ENCODE peak calls at places on chromosome 20, in seven cellular contexts. N is tibial nerve, W is HepG2, F is DND-41, A is keratinocyte, X is kidney, T is mammary epithelial cell. H is an unnamed sample.

GRCh38 chr20:21514553-21515251 is 838 bp upstream of the NKX2-2 start:
- DNase-seq in N (no peak), W (no peak), F (no peak), A (no peak), X (no peak), T (no peak), H (no peak)

GRCh38 chr20:1994627-1995026 is 769 bp upstream of the PDYN start:
- DNase-seq in N (no peak), W (no peak), F (no peak), A (no peak), X (no peak), T (no peak), H (no peak)

GRCh38 chr20:46220808-46221207 is 87.5 kb downstream of the CDH22 start:
- DNase-seq in N (no peak), W (no peak), F (no peak), A (no peak), X (no peak), T (no peak), H (no peak)

GRCh38 chr20:54345301-54345724 is 130.1 kb upstream of the DOK5 start:
- DNase-seq in N (no peak), W (no peak), F (no peak), A (no peak), X (no peak), T (peak), H (no peak)

GRCh38 chr20:23585449-23585807 is 17.1 kb upstream of the CST9L start:
- DNase-seq in N (no peak), W (no peak), F (no peak), A (no peak), X (no peak), T (no peak), H (no peak)

GRCh38 chr20:16317445-16318362 is 255.5 kb downstream of the KIF16B start:
- DNase-seq in N (no peak), W (no peak), F (no peak), A (no peak), X (no peak), T (no peak), H (no peak)

GRCh38 chr20:61297491-61297890 is 45.4 kb downstream of the CDH4 start:
- DNase-seq in N (no peak), W (no peak), F (no peak), A (no peak), X (no peak), T (no peak), H (no peak)

GRCh38 chr20:21571841-21572690 is 58.2 kb upstream of the NKX2-2 start:
- DNase-seq in N (no peak), W (peak), F (peak), A (no peak), X (no peak), T (no peak), H (no peak)

GRCh38 chr20:48794360-48794759 is 33.4 kb downstream of the PREX1 start:
- DNase-seq in N (no peak), W (no peak), F (no peak), A (no peak), X (no peak), T (no peak), H (no peak)

GRCh38 chr20:48826064-48826463 is 1.7 kb downstream of the PREX1 start:
- DNase-seq in N (no peak), W (no peak), F (no peak), A (no peak), X (no peak), T (no peak), H (no peak)

GRCh38 chr20:54257090-54257816 is 49.4 kb downstream of the PFDN4 start:
- DNase-seq in N (no peak), W (no peak), F (no peak), A (peak), X (no peak), T (peak), H (no peak)

GRCh38 chr20:44517454-44517853 is 4.4 kb downstream of the SERINC3 start:
- DNase-seq in N (no peak), W (no peak), F (no peak), A (no peak), X (no peak), T (no peak), H (no peak)

GRCh38 chr20:35146299-35146921 is 726 bp downstream of the EDEM2 start:
- DNase-seq in N (no peak), W (peak), F (peak), A (no peak), X (peak), T (peak), H (peak)

GRCh38 chr20:46011631-46012482 is 3.1 kb downstream of the MMP9 start:
- DNase-seq in N (no peak), W (peak), F (peak), A (no peak), X (peak), T (no peak), H (peak)

GRCh38 chr20:17640146-17640874 is 41.7 kb downstream of the RRBP1 start:
- DNase-seq in N (no peak), W (no peak), F (no peak), A (no peak), X (peak), T (no peak), H (no peak)

GRCh38 chr20:419556-420168 is 11.6 kb downstream of the RBCK1 start:
- DNase-seq in N (no peak), W (no peak), F (no peak), A (no peak), X (no peak), T (peak), H (no peak)

GRCh38 chr20:14384411-14384810 is 47.0 kb upstream of the FLRT3 start:
- DNase-seq in N (no peak), W (no peak), F (no peak), A (no peak), X (no peak), T (no peak), H (no peak)

GRCh38 chr20:25135031-25135430 is 53.1 kb upstream of the VSX1 start:
- DNase-seq in N (no peak), W (no peak), F (no peak), A (no peak), X (no peak), T (no peak), H (no peak)

GRCh38 chr20:16459019-16459700 is 114.1 kb downstream of the KIF16B start:
- DNase-seq in N (no peak), W (no peak), F (no peak), A (no peak), X (no peak), T (peak), H (no peak)

GRCh38 chr20:7754102-7754501 is 186.2 kb downstream of the HAO1 start:
- DNase-seq in N (no peak), W (no peak), F (no peak), A (no peak), X (no peak), T (no peak), H (no peak)

GRCh38 chr20:23362392-23363256 is 642 bp downstream of the GZF1 start:
- DNase-seq in N (peak), W (peak), F (peak), A (no peak), X (no peak), T (peak), H (no peak)

GRCh38 chr20:52490715-52491430 is 299.3 kb upstream of the ZFP64 start:
- DNase-seq in N (no peak), W (no peak), F (no peak), A (peak), X (no peak), T (peak), H (no peak)

GRCh38 chr20:18743665-18744440 is 69.7 kb upstream of the SCP2D1 start:
- DNase-seq in N (no peak), W (no peak), F (no peak), A (no peak), X (no peak), T (peak), H (no peak)

GRCh38 chr20:53631909-53632662 is 38.4 kb upstream of the ZNF217 start:
- DNase-seq in N (no peak), W (no peak), F (no peak), A (no peak), X (no peak), T (no peak), H (no peak)

GRCh38 chr20:63652192-63652980 is 838 bp downstream of the STMN3 start:
- DNase-seq in N (no peak), W (peak), F (peak), A (no peak), X (peak), T (no peak), H (peak)

GRCh38 chr20:45959956-45960630 is 11.9 kb downstream of the ZNF335 start:
- DNase-seq in N (no peak), W (no peak), F (no peak), A (no peak), X (peak), T (no peak), H (no peak)

GRCh38 chr20:330233-331149 is 5.1 kb downstream of the SOX12 start:
- DNase-seq in N (no peak), W (peak), F (peak), A (peak), X (no peak), T (peak), H (peak)

GRCh38 chr20:35909796-35910195 is 44.5 kb downstream of the SCAND1 start:
- DNase-seq in N (no peak), W (no peak), F (no peak), A (no peak), X (no peak), T (no peak), H (no peak)

GRCh38 chr20:58349586-58349985 is 39.4 kb upstream of the VAPB start:
- DNase-seq in N (no peak), W (no peak), F (no peak), A (no peak), X (no peak), T (peak), H (no peak)

GRCh38 chr20:62226707-62227590 is 6.9 kb upstream of the HRH3 start:
- DNase-seq in N (no peak), W (no peak), F (no peak), A (no peak), X (no peak), T (peak), H (no peak)

GRCh38 chr20:10927936-10928860 is 254.4 kb upstream of the JAG1 start:
- DNase-seq in N (no peak), W (no peak), F (no peak), A (no peak), X (no peak), T (no peak), H (no peak)

GRCh38 chr20:8242827-8243764 is 111.0 kb downstream of the PLCB1 start:
- DNase-seq in N (no peak), W (no peak), F (no peak), A (no peak), X (no peak), T (no peak), H (no peak)

GRCh38 chr20:9490171-9490570 is 24.2 kb upstream of the LAMP5 start:
- DNase-seq in N (no peak), W (no peak), F (no peak), A (no peak), X (no peak), T (no peak), H (no peak)

GRCh38 chr20:7285918-7286556 is 518.6 kb downstream of the BMP2 start:
- DNase-seq in N (peak), W (peak), F (peak), A (peak), X (peak), T (peak), H (no peak)

GRCh38 chr20:53839423-53840176 is 230.8 kb downstream of the BCAS1 start:
- DNase-seq in N (no peak), W (no peak), F (peak), A (no peak), X (peak), T (no peak), H (peak)

GRCh38 chr20:47262365-47263013 is 94.0 kb downstream of the ZMYND8 start:
- DNase-seq in N (no peak), W (no peak), F (peak), A (no peak), X (no peak), T (no peak), H (no peak)

GRCh38 chr20:23296841-23297701 is 53.5 kb upstream of the NXT1 start:
- DNase-seq in N (no peak), W (no peak), F (no peak), A (no peak), X (no peak), T (no peak), H (no peak)

GRCh38 chr20:47677314-47678129 is 107.8 kb downstream of the SULF2 start:
- DNase-seq in N (no peak), W (peak), F (peak), A (no peak), X (peak), T (peak), H (no peak)

GRCh38 chr20:33518071-33518470 is 28.2 kb downstream of the CBFA2T2 start:
- DNase-seq in N (no peak), W (no peak), F (no peak), A (no peak), X (no peak), T (peak), H (no peak)

GRCh38 chr20:49910340-49910706 is 5.0 kb downstream of the SPATA2 start:
- DNase-seq in N (no peak), W (no peak), F (no peak), A (no peak), X (no peak), T (no peak), H (no peak)
- H3K27ac ChIP-seq in N (peak), W (peak), F (no peak), A (no peak), X (no peak), T (no peak), H (no peak)

DNA sequence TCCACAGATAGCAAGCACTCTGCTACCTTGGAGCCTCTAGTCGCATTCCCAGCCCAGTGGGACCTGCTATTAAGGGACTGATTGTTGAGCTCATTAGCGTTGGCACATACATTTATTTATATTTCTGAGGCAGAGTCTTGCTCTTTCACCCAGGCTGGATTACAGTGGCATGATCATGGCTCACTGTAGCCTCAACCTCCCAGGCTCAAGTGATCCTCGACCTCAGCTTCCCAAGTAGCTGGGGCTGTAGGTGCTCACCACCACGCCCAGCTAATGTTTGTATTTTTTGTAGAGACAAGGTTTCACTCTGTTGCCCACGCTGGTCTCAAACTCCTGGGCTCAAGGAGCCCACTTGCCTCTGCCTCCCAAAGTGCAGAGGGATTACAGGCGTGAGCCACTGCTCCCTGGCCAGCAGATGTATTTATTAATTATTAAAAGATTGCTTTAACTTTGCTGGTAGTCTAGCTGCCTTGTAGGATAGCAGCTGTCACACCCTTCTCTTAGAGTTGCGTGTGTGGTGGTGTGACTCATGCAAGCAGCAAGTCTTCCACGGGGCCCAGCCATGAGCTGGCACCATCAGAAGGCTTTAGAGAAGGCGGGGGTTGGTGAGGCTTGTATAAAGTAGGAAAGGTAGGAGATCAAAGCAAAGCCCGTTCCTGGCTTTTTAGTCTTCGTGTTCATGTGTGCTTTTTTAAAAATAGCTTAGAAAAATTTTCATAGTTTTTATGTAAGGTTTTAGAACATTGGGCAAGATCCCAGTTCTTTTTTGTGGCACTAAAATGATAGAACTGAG is 16.5 kb downstream of the ACTR5 start:
- DNase-seq in N (no peak), W (peak), F (no peak), A (no peak), X (no peak), T (peak), H (no peak)
- H3K27ac ChIP-seq in N (no peak), W (no peak), F (no peak), A (peak), X (no peak), T (no peak), H (no peak)

GRCh38 chr20:39038495-39038894 is 76.4 kb downstream of the DHX35 start:
- DNase-seq in N (no peak), W (no peak), F (no peak), A (no peak), X (no peak), T (no peak), H (no peak)

GRCh38 chr20:39038047-39038446 is 75.9 kb downstream of the DHX35 start:
- DNase-seq in N (no peak), W (no peak), F (no peak), A (no peak), X (no peak), T (no peak), H (no peak)

GRCh38 chr20:39041067-39041466 is 78.9 kb downstream of the DHX35 start:
- DNase-seq in N (no peak), W (no peak), F (no peak), A (no peak), X (peak), T (no peak), H (no peak)

GRCh38 chr20:39039261-39039660 is 77.1 kb downstream of the DHX35 start:
- DNase-seq in N (no peak), W (no peak), F (no peak), A (no peak), X (no peak), T (no peak), H (no peak)

DNA sequence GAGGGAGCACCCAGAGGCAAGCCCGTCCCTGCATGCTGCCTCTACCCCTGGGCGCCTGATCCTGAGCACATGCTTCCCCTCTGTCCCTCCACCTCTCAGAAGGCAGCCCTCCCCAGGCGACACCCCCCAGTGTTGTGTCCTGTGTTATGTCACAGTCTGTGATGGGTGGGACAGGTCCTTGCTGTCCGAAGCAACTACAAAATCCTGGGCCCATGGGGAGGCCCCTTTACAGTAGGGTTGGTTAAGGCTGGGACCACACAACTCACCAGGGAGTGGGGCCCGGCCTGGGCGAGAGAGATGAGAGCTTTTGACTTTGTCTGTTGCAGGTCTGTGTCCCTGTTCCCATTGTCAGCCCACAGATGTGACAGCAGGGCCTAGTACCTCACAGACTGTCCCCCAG is 78.0 kb downstream of the DHX35 start:
- DNase-seq in N (no peak), W (no peak), F (no peak), A (no peak), X (no peak), T (no peak), H (no peak)
- H3K27ac ChIP-seq in N (no peak), W (no peak), F (no peak), A (no peak), X (no peak), T (no peak), H (no peak)

DNA sequence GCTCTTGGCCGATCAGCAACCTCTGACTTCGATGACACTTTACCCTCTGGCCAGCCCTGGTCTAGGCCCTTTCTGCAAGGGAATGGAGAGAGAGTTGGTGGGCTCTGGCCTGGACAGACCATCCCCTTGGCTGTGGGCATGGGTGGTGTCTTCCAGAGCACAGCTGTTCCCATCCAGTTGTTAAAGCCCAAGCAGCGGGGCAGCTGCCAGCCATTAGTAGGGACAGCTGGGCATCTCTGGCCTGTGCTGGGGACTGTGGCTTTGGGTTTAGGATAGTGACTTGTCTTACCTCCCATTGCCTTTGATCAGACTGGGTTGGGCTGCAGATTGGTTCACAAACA is 2.8 kb downstream of the CDC25B start:
- DNase-seq in N (no peak), W (no peak), F (no peak), A (no peak), X (peak), T (no peak), H (no peak)
- H3K27ac ChIP-seq in N (no peak), W (peak), F (peak), A (no peak), X (no peak), T (no peak), H (peak)

GRCh38 chr20:57266251-57267157 is at the start of gene BMP7:
- DNase-seq in N (peak), W (no peak), F (no peak), A (no peak), X (peak), T (peak), H (no peak)
- H3K27ac ChIP-seq in N (peak), W (no peak), F (no peak), A (no peak), X (no peak), T (no peak), H (no peak)

GRCh38 chr20:5131502-5131901 is 4.7 kb downstream of the CDS2 start:
- DNase-seq in N (no peak), W (no peak), F (no peak), A (no peak), X (no peak), T (no peak), H (no peak)
- H3K27ac ChIP-seq in N (peak), W (no peak), F (no peak), A (no peak), X (no peak), T (no peak), H (no peak)

DNA sequence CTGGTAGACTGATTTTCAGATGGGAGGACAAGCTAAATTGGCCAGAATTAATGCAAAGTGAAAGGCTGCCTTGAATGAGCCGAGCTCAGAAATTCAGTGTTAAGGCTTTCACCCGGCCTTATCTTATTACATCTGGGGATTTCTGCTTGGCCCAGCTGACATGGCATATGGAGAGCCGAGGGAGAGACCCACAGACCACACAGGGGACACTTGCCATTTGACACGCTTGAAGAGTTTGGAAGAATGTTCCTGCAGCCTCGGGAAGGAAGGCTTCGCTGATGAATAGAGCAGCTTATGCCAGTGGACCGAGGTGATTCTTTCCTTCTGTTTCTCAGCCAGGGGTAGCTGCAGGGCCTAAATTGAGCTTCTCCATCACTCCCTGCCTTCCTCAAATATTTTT is 9.0 kb downstream of the MOCS3 start:
- DNase-seq in N (no peak), W (no peak), F (no peak), A (no peak), X (no peak), T (no peak), H (no peak)
- H3K27ac ChIP-seq in N (no peak), W (no peak), F (no peak), A (no peak), X (no peak), T (no peak), H (no peak)

GRCh38 chr20:37356961-37357371 is 11.0 kb downstream of the SRC start:
- DNase-seq in N (no peak), W (no peak), F (no peak), A (no peak), X (no peak), T (no peak), H (no peak)
- H3K27ac ChIP-seq in N (peak), W (no peak), F (no peak), A (no peak), X (no peak), T (no peak), H (no peak)

H was measured in CD8-positive, alpha-beta memory T cell.